ENCODE peak calls at places on chromosomes 11 and 22, in eight cellular contexts. H is mucosa of gallbladder, M is uterus, S is Peyer's patch, U is spleen, B is NCI-H1436, L is left lung, O is T-helper 2 cell. Z is an unnamed sample.
A peak's percentile ranks its signal among the peaks of the same experiment; 100 is the strongest.

GRCh38 chr22:39170825-39171622 is 18.5 kb upstream of the CBX7 start:
- DNase-seq in O (peak; percentile 77), S (peak; percentile 82), M (peak; percentile 86), U (peak; percentile 97), L (peak; percentile 86), H (peak; percentile 85), B (peak; percentile 62), Z (no peak)

GRCh38 chr11:30314625-30315024 is 8.3 kb upstream of the ARL14EP start:
- DNase-seq in O (no peak), L (no peak), S (no peak), M (no peak), U (no peak), B (no peak), H (no peak), Z (no peak)

GRCh38 chr11:46296520-46297448 is 19.3 kb downstream of the CREB3L1 start:
- DNase-seq in O (no peak), M (peak; percentile 86), S (no peak), H (no peak), B (no peak), U (no peak), L (peak; percentile 58), Z (peak; percentile 73)

GRCh38 chr11:77547863-77548551 is 41.7 kb upstream of the AQP11 start:
- DNase-seq in L (no peak), U (no peak), M (no peak), B (peak; percentile 77), H (peak; percentile 42), S (no peak), O (no peak), Z (peak; percentile 29)

GRCh38 chr22:19892249-19892879 is 37.7 kb upstream of the GNB1L start:
- DNase-seq in H (no peak), L (no peak), M (peak; percentile 47), U (no peak), B (no peak), O (no peak), S (peak; percentile 40), Z (no peak)

GRCh38 chr11:1701041-1701807 is 4.2 kb downstream of the KRTAP5-6 start:
- DNase-seq in U (peak; percentile 50), S (no peak), L (no peak), H (no peak), B (no peak), M (no peak), O (no peak), Z (no peak)

GRCh38 chr11:124942446-124943202 is 6.8 kb upstream of the HEPACAM start:
- DNase-seq in O (no peak), U (no peak), L (no peak), M (no peak), H (no peak), S (no peak), B (no peak), Z (no peak)

GRCh38 chr22:25202290-25202921 is 2.7 kb downstream of the CRYBB3 start:
- DNase-seq in O (no peak), U (no peak), L (peak; percentile 39), H (peak; percentile 49), B (peak; percentile 73), S (peak; percentile 17), M (peak; percentile 27), Z (peak; percentile 24)

GRCh38 chr11:2387266-2387982 is 10.3 kb downstream of the CD81 start:
- DNase-seq in S (peak; percentile 38), L (no peak), M (no peak), O (no peak), B (no peak), U (no peak), H (no peak), Z (peak; percentile 34)

GRCh38 chr11:87176044-87176443 is 138.3 kb downstream of the TMEM135 start:
- DNase-seq in B (no peak), M (no peak), U (no peak), L (no peak), O (no peak), S (no peak), H (no peak), Z (no peak)

GRCh38 chr11:61810671-61811175 is 6.1 kb downstream of the FADS1 start:
- DNase-seq in H (no peak), L (no peak), M (no peak), B (no peak), U (peak; percentile 43), S (no peak), O (no peak), Z (no peak)

GRCh38 chr22:42188808-42189447 is 58.3 kb upstream of the CYP2D6 start:
- DNase-seq in L (no peak), O (no peak), H (no peak), B (no peak), M (no peak), U (no peak), S (no peak), Z (no peak)

GRCh38 chr11:105220175-105220574 is 80.6 kb upstream of the CARD18 start:
- DNase-seq in O (no peak), S (no peak), B (no peak), L (no peak), U (no peak), M (no peak), H (no peak), Z (no peak)

GRCh38 chr11:128484172-128484571 is 103.2 kb downstream of the ETS1 start:
- DNase-seq in S (no peak), H (no peak), U (no peak), M (no peak), L (no peak), O (no peak), B (no peak), Z (no peak)

GRCh38 chr22:50688448-50688847 is 15.8 kb downstream of the SHANK3 start:
- DNase-seq in L (peak; percentile 17), S (no peak), O (no peak), M (no peak), B (no peak), U (peak; percentile 52), H (no peak), Z (no peak)

GRCh38 chr11:99020324-99021225 is at the start of gene CNTN5:
- DNase-seq in H (no peak), M (peak; percentile 20), L (no peak), B (no peak), U (no peak), O (no peak), S (no peak), Z (no peak)

GRCh38 chr11:115194798-115195101 is 309.5 kb downstream of the CADM1 start:
- DNase-seq in B (no peak), L (no peak), M (no peak), S (no peak), O (no peak), U (no peak), H (no peak), Z (no peak)

GRCh38 chr11:19181673-19182261 is 20.0 kb downstream of the CSRP3 start:
- DNase-seq in S (no peak), L (no peak), H (no peak), U (no peak), M (no peak), B (no peak), O (no peak), Z (no peak)

GRCh38 chr22:17781319-17782031 is 7.2 kb upstream of the BID start:
- DNase-seq in U (no peak), O (no peak), L (peak; percentile 67), M (no peak), H (no peak), B (no peak), S (no peak), Z (peak; percentile 62)

GRCh38 chr11:71435278-71435951 is 12.8 kb downstream of the DHCR7 start:
- DNase-seq in H (no peak), S (no peak), O (no peak), L (no peak), U (no peak), B (no peak), M (no peak), Z (no peak)